ENCODE peak calls at places on chromosomes 5 and 9, in five cellular contexts. H, U, E, N and K are unnamed samples.

GRCh38 chr5:106269252-106269843 is 1401.4 kb downstream of the EFNA5 start:
- DNase-seq in H (no peak), U (peak), E (no peak), N (no peak), K (no peak)

GRCh38 chr5:151448038-151448985 is 909 bp downstream of the SLC36A1 start:
- DNase-seq in H (no peak), U (no peak), E (no peak), N (no peak), K (no peak)

GRCh38 chr9:86731511-86731993 is 215.8 kb downstream of the GAS1 start:
- DNase-seq in H (no peak), U (peak), E (no peak), N (no peak), K (no peak)

GRCh38 chr9:137434498-137435380 is 6.4 kb downstream of the ENTPD8 start:
- DNase-seq in H (peak), U (no peak), E (no peak), N (no peak), K (no peak)

GRCh38 chr9:133230093-133230492 is 21.0 kb upstream of the OBP2B start:
- DNase-seq in H (no peak), U (no peak), E (no peak), N (no peak), K (no peak)

GRCh38 chr9:22114956-22115355 is 105.9 kb upstream of the CDKN2B start:
- DNase-seq in H (no peak), U (peak), E (no peak), N (no peak), K (no peak)

GRCh38 chr5:126805108-126805507 is 28.2 kb downstream of the LMNB1 start:
- DNase-seq in H (no peak), U (peak), E (no peak), N (no peak), K (no peak)

GRCh38 chr5:145872486-145872885 is 328 bp downstream of the GRXCR2 start:
- DNase-seq in H (no peak), U (no peak), E (no peak), N (no peak), K (no peak)